ENCODE peak calls at places on chromosomes 4 and X, in six cellular contexts. I is GM19239; M is activated CD4-positive, alpha-beta memory T cell treated with anti-CD3 and anti-CD28 coated beads, Interleukin-2, amount 10 ng/mL, durations not matched to agents 7 days and 5 days; S is NCI-H1092 treated with DMSO at 0.1 percent for 48 hours; X is progenitor cell of endocrine pancreas; W is sciatic nerve. C is an unnamed sample.

GRCh38 chrX:64571011-64571410 is 175.8 kb upstream of the MTMR8 start:
- DNase-seq in I (no peak), M (no peak), S (no peak), X (no peak), W (no peak), C (no peak)

GRCh38 chr4:101977096-101977495 is 186.6 kb downstream of the BANK1 start:
- DNase-seq in I (no peak), M (no peak), S (no peak), X (no peak), W (no peak), C (no peak)

GRCh38 chrX:107710617-107711391 is 64.8 kb downstream of the TSC22D3 start:
- DNase-seq in I (peak), M (peak), S (no peak), X (no peak), W (no peak), C (no peak)

GRCh38 chrX:155888139-155888538 is 7.0 kb downstream of the VAMP7 start:
- DNase-seq in I (no peak), M (no peak), S (no peak), X (no peak), W (no peak), C (no peak)

GRCh38 chr4:153963216-153963615 is 174.3 kb upstream of the SFRP2 start:
- DNase-seq in I (no peak), M (no peak), S (no peak), X (no peak), W (no peak), C (no peak)

GRCh38 chr4:7420661-7421040 is 14.1 kb downstream of the PSAPL1 start:
- DNase-seq in I (no peak), M (no peak), S (peak), X (no peak), W (peak), C (no peak)

GRCh38 chr4:102299708-102300107 is 45.6 kb downstream of the SLC39A8 start:
- DNase-seq in I (no peak), M (peak), S (peak), X (peak), W (peak), C (no peak)

GRCh38 chr4:6472008-6472386 is 417 bp downstream of the PPP2R2C start:
- DNase-seq in I (no peak), M (peak), S (peak), X (peak), W (peak), C (no peak)

GRCh38 chr4:168765726-168766125 is 244.3 kb downstream of the CBR4 start:
- DNase-seq in I (no peak), M (no peak), S (no peak), X (no peak), W (no peak), C (no peak)

GRCh38 chrX:1720826-1721225 is 106.0 kb downstream of the ASMT start:
- DNase-seq in I (no peak), M (no peak), S (no peak), X (no peak), W (no peak), C (no peak)

GRCh38 chr4:141124224-141124623 is 9.0 kb downstream of the RNF150 start:
- DNase-seq in I (no peak), M (no peak), S (no peak), X (no peak), W (no peak), C (no peak)

GRCh38 chr4:176150283-176150682 is 45.1 kb downstream of the SPATA4 start:
- DNase-seq in I (no peak), M (no peak), S (no peak), X (no peak), W (no peak), C (no peak)

GRCh38 chr4:106284227-106284626 is 31.8 kb downstream of the TBCK start:
- DNase-seq in I (no peak), M (no peak), S (no peak), X (no peak), W (no peak), C (no peak)

GRCh38 chrX:132518401-132518800 is 29.6 kb upstream of the MBNL3 start:
- DNase-seq in I (no peak), M (no peak), S (no peak), X (no peak), W (no peak), C (no peak)

GRCh38 chrX:49071877-49072711 is 1.7 kb downstream of the PRAF2 start:
- DNase-seq in I (no peak), M (no peak), S (no peak), X (no peak), W (peak), C (no peak)

GRCh38 chr4:14018191-14018853 is 390.8 kb upstream of the BOD1L1 start:
- DNase-seq in I (no peak), M (no peak), S (no peak), X (no peak), W (no peak), C (no peak)

GRCh38 chrX:27619975-27620374 is 29.8 kb downstream of the DCAF8L2 start:
- DNase-seq in I (no peak), M (no peak), S (no peak), X (no peak), W (no peak), C (no peak)

GRCh38 chr4:1246901-1247810 is 1.8 kb downstream of the CTBP1 start:
- DNase-seq in I (peak), M (peak), S (no peak), X (peak), W (peak), C (peak)

GRCh38 chrX:129791961-129792570 is 12.3 kb downstream of the SASH3 start:
- DNase-seq in I (no peak), M (no peak), S (peak), X (no peak), W (peak), C (no peak)

GRCh38 chr4:62917649-62918048 is 1491.6 kb downstream of the TECRL start:
- DNase-seq in I (no peak), M (no peak), S (no peak), X (no peak), W (no peak), C (no peak)

GRCh38 chrX:40685352-40685918 is 38.1 kb upstream of the CXorf38 start:
- DNase-seq in I (no peak), M (no peak), S (peak), X (no peak), W (no peak), C (no peak)

GRCh38 chr4:139214039-139214534 is 37.1 kb upstream of the ELF2 start:
- DNase-seq in I (peak), M (no peak), S (no peak), X (no peak), W (no peak), C (no peak)

GRCh38 chrX:45806410-45807121 is 605.9 kb upstream of the DIPK2B start:
- DNase-seq in I (peak), M (peak), S (no peak), X (no peak), W (no peak), C (no peak)

GRCh38 chr4:144787365-144788263 is 141.7 kb downstream of the HHIP start:
- DNase-seq in I (peak), M (no peak), S (peak), X (no peak), W (no peak), C (no peak)

GRCh38 chr4:1061747-1062146 is 50.3 kb downstream of the FGFRL1 start:
- DNase-seq in I (no peak), M (no peak), S (no peak), X (no peak), W (no peak), C (no peak)